ENCODE peak calls at places on chromosomes 1 and 21, in eight cellular contexts. C is uterus; M is stomach; Q is A673; D is kidney; R is CD8-positive, alpha-beta memory T cell; I is breast epithelium; V is mammary epithelial cell. S is an unnamed sample. For H3K36me3, the result is how much of the 10 kb centered on the place peaks cover.

GRCh38 chr1:205259998-205260397 is 32.3 kb downstream of the TMCC2 start:
- DNase-seq in M (no peak), R (no peak), V (no peak), I (no peak), C (no peak), D (no peak), Q (no peak), S (no peak)

GRCh38 chr21:34871026-34871908 is 177.8 kb downstream of the RUNX1 start:
- DNase-seq in D (no peak), M (no peak), R (no peak), V (no peak), Q (no peak), I (no peak), C (no peak), S (no peak)

GRCh38 chr1:171515299-171515698 is 30.0 kb downstream of the PRRC2C start:
- DNase-seq in D (no peak), I (no peak), M (no peak), Q (no peak), R (no peak), C (no peak), V (no peak), S (no peak)

GRCh38 chr1:199151634-199152429 is 513.0 kb downstream of the PTPRC start:
- DNase-seq in M (no peak), C (no peak), R (no peak), Q (peak), I (no peak), V (no peak), D (no peak), S (no peak)

GRCh38 chr21:45629046-45629981 is 14.2 kb upstream of the PCBP3 start:
- DNase-seq in D (no peak), Q (no peak), M (no peak), C (no peak), R (no peak), V (no peak), I (no peak), S (no peak)

GRCh38 chr1:216700779-216701178 is 22.4 kb downstream of the ESRRG start:
- DNase-seq in D (no peak), C (no peak), R (no peak), I (no peak), Q (no peak), V (no peak), M (no peak), S (no peak)

GRCh38 chr1:98316286-98316685 is 345.2 kb upstream of the SNX7 start:
- DNase-seq in R (no peak), I (no peak), V (peak), M (no peak), C (no peak), Q (peak), D (no peak), S (no peak)

GRCh38 chr1:192539450-192540132 is 36.0 kb upstream of the RGS1 start:
- DNase-seq in M (no peak), D (no peak), R (peak), C (peak), V (peak), I (no peak), Q (peak), S (no peak)

GRCh38 chr1:62175568-62176179 is 19.0 kb upstream of the L1TD1 start:
- DNase-seq in M (peak), I (no peak), C (no peak), V (peak), D (no peak), R (peak), Q (peak), S (no peak)

GRCh38 chr1:198686069-198686728 is 47.4 kb downstream of the PTPRC start:
- DNase-seq in Q (peak), D (no peak), R (peak), C (no peak), I (no peak), V (peak), M (no peak), S (no peak)

GRCh38 chr21:45937721-45938452 is 43.7 kb upstream of the COL6A1 start:
- DNase-seq in Q (no peak), C (no peak), I (no peak), R (no peak), D (no peak), V (no peak), M (no peak), S (no peak)

GRCh38 chr21:37407719-37408455 is 41.3 kb downstream of the DYRK1A start:
- DNase-seq in R (no peak), M (no peak), C (no peak), I (no peak), D (no peak), V (peak), Q (no peak), S (no peak)

GRCh38 chr21:43696214-43696613 is 22.7 kb upstream of the PDXK start:
- DNase-seq in I (no peak), V (no peak), R (no peak), D (peak), M (no peak), Q (no peak), C (no peak), S (no peak)

GRCh38 chr1:172906778-172907592 is 143.8 kb downstream of the TNFSF18 start:
- DNase-seq in Q (peak), C (no peak), I (no peak), M (no peak), R (peak), D (no peak), V (peak), S (no peak)

GRCh38 chr1:187605736-187606135 is 777.0 kb downstream of the PLA2G4A start:
- DNase-seq in M (no peak), I (no peak), C (no peak), D (no peak), V (no peak), R (no peak), Q (no peak), S (no peak)

GRCh38 chr21:45384656-45385548 is 20.1 kb upstream of the COL18A1 start:
- DNase-seq in C (peak), M (no peak), Q (no peak), R (no peak), D (peak), I (no peak), V (no peak), S (no peak)

GRCh38 chr1:7905262-7905661 is 35.4 kb downstream of the TNFRSF9 start:
- DNase-seq in I (no peak), M (no peak), V (no peak), R (no peak), D (no peak), C (no peak), Q (no peak), S (no peak)

GRCh38 chr1:82179162-82179561 is 378.4 kb downstream of the ADGRL2 start:
- DNase-seq in V (no peak), R (no peak), I (no peak), M (no peak), Q (no peak), C (no peak), D (no peak), S (no peak)

GRCh38 chr1:35461966-35462651 is 95.1 kb downstream of the KIAA0319L start:
- DNase-seq in C (no peak), Q (no peak), M (no peak), R (no peak), V (no peak), I (no peak), D (no peak), S (no peak)

GRCh38 chr1:243580072-243580471 is 270.0 kb downstream of the AKT3 start:
- DNase-seq in V (no peak), M (no peak), Q (no peak), D (peak), C (no peak), I (no peak), R (no peak), S (no peak)

GRCh38 chr1:186152227-186152944 is 222.7 kb downstream of the TPR start:
- DNase-seq in C (no peak), M (no peak), Q (peak), I (no peak), V (peak), R (no peak), D (no peak), S (no peak)

GRCh38 chr1:198651685-198652400 is 13.0 kb downstream of the PTPRC start:
- DNase-seq in R (no peak), D (no peak), Q (no peak), V (no peak), M (no peak), I (no peak), C (no peak), S (no peak)

GRCh38 chr1:59625388-59625787 is 189.4 kb upstream of the HOOK1 start:
- DNase-seq in M (no peak), C (no peak), V (no peak), Q (no peak), R (no peak), D (no peak), I (no peak), S (no peak)

GRCh38 chr1:7888248-7889010 is 35.6 kb upstream of the UTS2 start:
- DNase-seq in V (no peak), I (no peak), R (no peak), M (no peak), D (no peak), Q (peak), C (no peak), S (no peak)

GRCh38 chr1:32969556-32969955 is 4.9 kb upstream of the RNF19B start:
- DNase-seq in M (no peak), Q (no peak), R (no peak), C (no peak), V (peak), D (no peak), I (no peak), S (no peak)

GRCh38 chr1:15409400-15410222 is at the start of gene EFHD2:
- DNase-seq in I (peak), Q (peak), M (peak), V (peak), R (peak), C (peak), D (peak), S (peak)

GRCh38 chr1:7117599-7118281 is 332.5 kb downstream of the CAMTA1 start:
- DNase-seq in I (peak), V (peak), M (no peak), C (no peak), Q (peak), R (no peak), D (peak), S (no peak)

GRCh38 chr1:8047686-8048522 is 21.8 kb upstream of the ERRFI1 start:
- DNase-seq in R (no peak), C (no peak), M (no peak), I (no peak), V (peak), Q (peak), D (no peak), S (no peak)

GRCh38 chr1:234369784-234370183 is 3.5 kb upstream of the COA6 start:
- DNase-seq in M (no peak), V (peak), C (no peak), I (no peak), R (no peak), Q (peak), D (no peak), S (no peak)

GRCh38 chr1:69523032-69523431 is 44.7 kb upstream of the LRRC7 start:
- DNase-seq in M (no peak), V (peak), R (no peak), D (no peak), Q (no peak), C (no peak), I (no peak), S (no peak)

GRCh38 chr1:88224940-88225339 is 459.1 kb upstream of the PKN2 start:
- DNase-seq in R (no peak), D (no peak), Q (no peak), V (no peak), C (no peak), M (no peak), I (no peak), S (no peak)

GRCh38 chr1:178581351-178581951 is 68.5 kb downstream of the TEX35 start:
- DNase-seq in R (no peak), V (no peak), D (no peak), C (no peak), I (no peak), Q (no peak), M (no peak), S (no peak)
- H3K27ac ChIP-seq in R (no peak), V (no peak), D (no peak), C (no peak), I (no peak), Q (no peak), M (no peak), S (no peak)

DNA sequence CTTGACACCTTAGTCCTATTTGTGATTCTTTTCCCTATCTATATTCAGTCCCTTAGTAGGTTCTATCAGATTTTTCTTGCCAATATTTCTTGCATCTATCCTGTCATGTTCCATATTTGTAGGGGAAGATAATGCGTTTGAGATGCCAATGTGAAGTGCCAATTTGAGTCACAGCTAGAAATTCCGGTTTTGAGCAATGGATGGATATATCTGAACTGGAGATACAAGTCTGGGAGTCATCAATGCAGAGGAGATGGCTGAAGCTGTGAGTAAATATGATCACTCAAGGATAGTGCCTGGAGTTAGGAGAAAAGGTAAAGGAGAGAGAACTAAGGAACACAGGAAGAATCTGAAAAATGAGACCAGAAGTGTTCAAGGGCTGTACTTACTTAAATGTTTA is 93.8 kb downstream of the COQ8A start:
- DNase-seq in M (no peak), C (no peak), D (no peak), V (peak), R (no peak), I (no peak), Q (no peak), S (no peak)
- H3K36me3 ChIP-seq in M (half or more), C (under half), D (under half), V (under half), R (under half), I (under half), Q (under half), S (under half)

DNA sequence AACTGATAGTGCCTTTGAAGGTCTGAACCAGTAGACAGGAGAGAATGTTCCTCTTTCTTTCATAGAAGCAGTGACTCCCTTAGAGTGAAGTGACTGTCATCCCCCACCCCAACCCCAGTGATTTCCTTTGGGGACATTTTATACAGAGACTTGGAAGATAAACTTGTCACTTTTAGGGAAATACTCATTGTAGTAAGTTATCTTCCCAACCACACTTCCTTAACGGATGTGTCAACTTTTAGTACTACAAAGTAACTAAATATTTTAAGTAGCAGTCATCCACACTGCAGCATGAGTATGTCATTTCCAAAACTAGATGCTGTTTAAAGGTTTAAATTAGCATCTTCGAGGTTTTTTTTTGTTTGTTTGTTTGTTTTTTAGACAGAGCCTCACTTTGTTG is 13.7 kb downstream of the LRRC8B start:
- DNase-seq in C (no peak), M (no peak), Q (no peak), I (no peak), V (no peak), D (no peak), R (no peak), S (no peak)
- H3K27ac ChIP-seq in C (no peak), M (no peak), Q (no peak), I (no peak), V (no peak), D (no peak), R (no peak), S (no peak)

DNA sequence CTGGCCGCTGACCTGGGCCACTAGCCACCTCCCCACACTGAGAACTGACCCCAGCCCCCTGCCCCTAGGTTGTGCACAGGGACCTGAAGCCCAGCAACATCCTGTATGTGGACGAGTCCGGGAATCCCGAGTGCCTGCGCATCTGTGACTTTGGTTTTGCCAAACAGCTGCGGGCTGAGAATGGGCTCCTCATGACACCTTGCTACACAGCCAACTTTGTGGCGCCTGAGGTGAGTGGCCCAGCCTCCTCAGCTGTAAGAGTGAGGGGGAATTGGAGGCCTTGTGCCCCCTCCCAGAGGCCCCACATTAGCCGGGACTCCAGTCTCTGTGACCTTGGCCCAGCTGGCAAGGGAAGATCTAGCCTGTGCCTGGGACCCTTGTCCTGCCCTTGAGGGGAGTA is 41.8 kb downstream of the RPS6KA1 start:
- DNase-seq in C (no peak), M (no peak), D (peak), I (no peak), Q (no peak), R (no peak), V (no peak), S (no peak)
- H3K36me3 ChIP-seq in C (under half), M (half or more), D (under half), I (under half), Q (under half), R (under half), V (under half), S (under half)

GRCh38 chr1:116949213-116949985 is 39.7 kb downstream of the PTGFRN start:
- DNase-seq in I (no peak), D (no peak), M (no peak), R (no peak), C (no peak), Q (no peak), V (no peak), S (no peak)
- H3K27ac ChIP-seq in I (peak), D (no peak), M (no peak), R (no peak), C (peak), Q (no peak), V (no peak), S (no peak)

GRCh38 chr1:27408151-27408550 is 15.7 kb downstream of the GPR3 start:
- DNase-seq in R (no peak), V (no peak), I (no peak), D (no peak), C (no peak), M (no peak), Q (no peak), S (no peak)

GRCh38 chr1:27412502-27412901 is 20.1 kb downstream of the GPR3 start:
- DNase-seq in Q (no peak), D (no peak), R (no peak), M (no peak), V (no peak), C (no peak), I (no peak), S (no peak)

GRCh38 chr1:27410709-27411108 is 18.3 kb downstream of the GPR3 start:
- DNase-seq in C (no peak), I (no peak), V (no peak), Q (no peak), M (no peak), D (no peak), R (no peak), S (no peak)

GRCh38 chr1:27413004-27413403 is 20.6 kb downstream of the GPR3 start:
- DNase-seq in I (no peak), V (peak), Q (no peak), C (no peak), M (no peak), R (no peak), D (no peak), S (no peak)

DNA sequence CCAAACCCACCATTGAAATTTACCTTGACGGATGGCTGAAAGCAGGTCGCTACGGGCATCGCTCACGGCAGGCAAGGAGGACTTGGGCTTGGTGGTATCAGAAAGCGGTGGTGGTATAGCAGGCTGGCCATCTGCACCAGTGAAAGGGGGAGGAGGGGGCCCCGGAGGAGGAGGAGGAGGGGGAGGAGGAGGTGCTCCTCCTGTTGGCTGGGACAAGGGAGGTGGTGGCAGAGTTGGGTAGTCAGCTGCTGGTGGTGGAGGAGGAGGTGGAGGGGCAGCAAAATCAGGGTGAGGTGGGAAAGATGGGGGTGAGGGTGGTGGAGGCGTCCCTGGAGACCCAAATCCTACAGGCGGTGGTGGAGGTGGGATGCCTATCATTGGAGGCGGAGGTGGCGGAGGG is 17.2 kb downstream of the GPR3 start:
- DNase-seq in D (no peak), M (no peak), I (no peak), V (no peak), Q (no peak), C (no peak), R (no peak), S (no peak)
- H3K36me3 ChIP-seq in D (half or more), M (half or more), I (under half), V (under half), Q (half or more), C (under half), R (half or more), S (half or more)

DNA sequence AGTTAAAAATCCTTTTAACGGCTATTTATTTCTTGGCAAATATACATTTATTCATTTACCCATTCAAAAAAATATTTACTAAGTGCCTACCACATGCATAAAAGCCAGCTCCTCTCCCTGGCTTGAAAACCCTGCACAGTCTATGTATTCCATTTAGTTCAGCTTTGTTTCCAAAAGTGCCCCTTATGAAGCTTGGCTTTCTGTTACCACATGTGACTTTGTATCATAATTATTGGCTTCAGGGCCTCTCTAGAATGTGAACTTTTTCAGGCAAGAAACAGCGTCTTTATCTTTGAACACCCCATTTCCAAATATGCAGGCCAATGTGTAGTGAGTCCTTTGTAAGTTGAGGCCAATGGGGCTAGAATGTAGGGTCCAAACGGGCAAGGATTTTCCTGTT is 69.3 kb downstream of the CACHD1 start:
- DNase-seq in V (no peak), M (no peak), Q (no peak), I (no peak), D (no peak), R (no peak), C (no peak), S (no peak)
- H3K27ac ChIP-seq in V (no peak), M (no peak), Q (peak), I (peak), D (no peak), R (no peak), C (peak), S (no peak)

GRCh38 chr1:31354266-31354665 is 18.6 kb downstream of the FABP3 start:
- DNase-seq in R (no peak), D (no peak), C (no peak), I (no peak), V (no peak), M (no peak), Q (no peak), S (no peak)
- H3K36me3 ChIP-seq in R (under half), D (under half), C (under half), I (under half), V (under half), M (half or more), Q (under half), S (under half)